ENCODE peak calls at places on chromosomes 16 and 17, in four cellular contexts. One of them, this sample, is unnamed.
A peak's percentile ranks its signal among the peaks of the same experiment; 100 is the strongest.

GRCh38 chr16:50696126-50696525 is 2.7 kb downstream of the NOD2 start:
- DNase-seq in GM12878: no peak
- DNase-seq in HL-60: no peak
- DNase-seq in K562: no peak
- DNase-seq in this sample: no peak

GRCh38 chr17:21301593-21302550 is 17.4 kb downstream of the MAP2K3 start:
- DNase-seq in GM12878: no peak
- DNase-seq in K562: no peak
- DNase-seq in HL-60: no peak
- DNase-seq in this sample: no peak

GRCh38 chr17:74530751-74531150 is 524 bp downstream of the CD300LB start:
- DNase-seq in HL-60: no peak
- DNase-seq in GM12878: no peak
- DNase-seq in K562: no peak
- DNase-seq in this sample: no peak

GRCh38 chr16:79066621-79067020 is 533.9 kb downstream of the MAF start:
- DNase-seq in GM12878: no peak
- DNase-seq in HL-60: no peak
- DNase-seq in K562: no peak
- DNase-seq in this sample: no peak

GRCh38 chr17:51052235-51052634 is 68.4 kb downstream of the SPAG9 start:
- DNase-seq in HL-60: no peak
- DNase-seq in GM12878: no peak
- DNase-seq in K562: no peak
- DNase-seq in this sample: no peak

GRCh38 chr17:74361613-74362391 is at the start of gene BTBD17:
- DNase-seq in K562: peak; percentile 81
- DNase-seq in GM12878: no peak
- DNase-seq in HL-60: no peak
- DNase-seq in this sample: no peak

GRCh38 chr16:68265078-68265925 is 976 bp downstream of the SLC7A6 start:
- DNase-seq in K562: peak; percentile 66
- DNase-seq in GM12878: no peak
- DNase-seq in HL-60: peak; percentile 61
- DNase-seq in this sample: no peak

GRCh38 chr17:72635034-72635654 is 457.3 kb downstream of the SLC39A11 start:
- DNase-seq in GM12878: no peak
- DNase-seq in HL-60: no peak
- DNase-seq in K562: no peak
- DNase-seq in this sample: no peak

GRCh38 chr16:47109361-47109760 is 34.4 kb downstream of the NETO2 start:
- DNase-seq in K562: no peak
- DNase-seq in HL-60: no peak
- DNase-seq in GM12878: no peak
- DNase-seq in this sample: no peak

GRCh38 chr17:77963441-77963840 is 4.9 kb downstream of the TNRC6C start:
- DNase-seq in K562: peak; percentile 66
- DNase-seq in GM12878: no peak
- DNase-seq in HL-60: no peak
- DNase-seq in this sample: no peak

GRCh38 chr16:87725596-87726235 is 40.1 kb downstream of the KLHDC4 start:
- DNase-seq in K562: no peak
- DNase-seq in HL-60: no peak
- DNase-seq in GM12878: no peak
- DNase-seq in this sample: no peak

GRCh38 chr17:42018339-42018738 is 1.1 kb upstream of the DNAJC7 start:
- DNase-seq in HL-60: no peak
- DNase-seq in K562: peak; percentile 74
- DNase-seq in GM12878: no peak
- DNase-seq in this sample: no peak

GRCh38 chr16:72844225-72844920 is 203.6 kb downstream of the ZFHX3 start:
- DNase-seq in GM12878: peak; percentile 11
- DNase-seq in K562: no peak
- DNase-seq in HL-60: no peak
- DNase-seq in this sample: no peak

GRCh38 chr17:81917565-81918332 is at the start of gene SIRT7:
- DNase-seq in K562: peak; percentile 96
- DNase-seq in HL-60: peak; percentile 80
- DNase-seq in GM12878: peak; percentile 45
- DNase-seq in this sample: peak; percentile 100

GRCh38 chr17:82097919-82098168 is 192 bp downstream of the FASN start:
- DNase-seq in GM12878: no peak
- DNase-seq in K562: no peak
- DNase-seq in HL-60: no peak
- DNase-seq in this sample: no peak

GRCh38 chr17:68346448-68346847 is 55.2 kb downstream of the ARSG start:
- DNase-seq in K562: no peak
- DNase-seq in GM12878: peak; percentile 24
- DNase-seq in HL-60: peak; percentile 95
- DNase-seq in this sample: peak; percentile 50

GRCh38 chr16:70766176-70766575 is 34.8 kb downstream of the VAC14 start:
- DNase-seq in HL-60: no peak
- DNase-seq in GM12878: no peak
- DNase-seq in K562: no peak
- DNase-seq in this sample: no peak

GRCh38 chr17:45104907-45105624 is 27.2 kb downstream of the PLCD3 start:
- DNase-seq in GM12878: no peak
- DNase-seq in K562: no peak
- DNase-seq in HL-60: no peak
- DNase-seq in this sample: no peak

GRCh38 chr17:34151081-34151480 is 104.0 kb upstream of the CCL2 start:
- DNase-seq in K562: no peak
- DNase-seq in HL-60: no peak
- DNase-seq in GM12878: no peak
- DNase-seq in this sample: no peak

GRCh38 chr17:62718420-62718819 is 89.7 kb downstream of the MARCHF10 start:
- DNase-seq in HL-60: no peak
- DNase-seq in K562: no peak
- DNase-seq in GM12878: no peak
- DNase-seq in this sample: no peak

GRCh38 chr17:72705905-72706395 is 386.5 kb downstream of the SLC39A11 start:
- DNase-seq in K562: no peak
- DNase-seq in HL-60: no peak
- DNase-seq in GM12878: no peak
- DNase-seq in this sample: no peak

GRCh38 chr16:71845639-71846431 is at the start of gene ATXN1L:
- DNase-seq in K562: peak; percentile 97
- DNase-seq in GM12878: peak; percentile 84
- DNase-seq in HL-60: peak; percentile 92
- DNase-seq in this sample: peak; percentile 93

GRCh38 chr17:29195465-29196081 is 15.4 kb upstream of the MYO18A start:
- DNase-seq in GM12878: no peak
- DNase-seq in HL-60: peak; percentile 73
- DNase-seq in K562: no peak
- DNase-seq in this sample: no peak

GRCh38 chr16:85389679-85390470 is 223.2 kb upstream of the GSE1 start:
- DNase-seq in HL-60: no peak
- DNase-seq in K562: no peak
- DNase-seq in GM12878: no peak
- DNase-seq in this sample: no peak

GRCh38 chr17:17778308-17779014 is 58.3 kb downstream of the SREBF1 start:
- DNase-seq in HL-60: no peak
- DNase-seq in GM12878: no peak
- DNase-seq in K562: no peak
- DNase-seq in this sample: no peak
- TF ChIP-seq SPI1 in HL-60: no peak
- TF ChIP-seq SPI1 in GM12878: no peak
- TF ChIP-seq SPI1 in K562: no peak
- TF ChIP-seq SPI1 in this sample: no peak

DNA sequence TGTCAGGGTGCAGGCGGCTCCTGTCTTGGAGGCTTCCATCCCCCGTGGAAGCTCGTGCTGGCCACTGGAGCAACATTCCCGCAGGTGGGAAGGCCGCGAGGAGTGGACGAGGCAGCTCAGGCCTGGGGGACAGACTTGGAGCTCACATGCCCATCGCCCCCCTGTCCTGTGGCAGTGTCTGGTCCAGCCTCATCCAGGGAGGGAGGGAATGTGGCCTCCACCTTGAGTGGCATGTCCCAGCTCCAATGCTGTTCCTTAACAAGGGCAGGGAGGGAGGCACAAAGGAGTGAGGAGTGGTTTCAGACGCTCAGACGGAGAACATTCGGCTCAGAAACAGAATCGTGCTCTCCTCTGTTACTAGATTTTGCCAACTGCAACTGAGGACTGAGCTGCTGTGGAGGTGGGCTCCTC is 159.4 kb upstream of the CHMP6 start:
- DNase-seq in GM12878: no peak
- DNase-seq in HL-60: no peak
- DNase-seq in K562: peak; percentile 78
- DNase-seq in this sample: no peak
- TF ChIP-seq SPI1 in GM12878: no peak
- TF ChIP-seq SPI1 in HL-60: no peak
- TF ChIP-seq SPI1 in K562: no peak
- TF ChIP-seq SPI1 in this sample: no peak

GRCh38 chr16:3175157-3176153 is 12.5 kb upstream of the OR1F1 start:
- DNase-seq in HL-60: no peak
- DNase-seq in GM12878: no peak
- DNase-seq in K562: peak; percentile 75
- DNase-seq in this sample: no peak
- TF ChIP-seq SPI1 in HL-60: no peak
- TF ChIP-seq SPI1 in GM12878: no peak
- TF ChIP-seq SPI1 in K562: no peak
- TF ChIP-seq SPI1 in this sample: no peak

DNA sequence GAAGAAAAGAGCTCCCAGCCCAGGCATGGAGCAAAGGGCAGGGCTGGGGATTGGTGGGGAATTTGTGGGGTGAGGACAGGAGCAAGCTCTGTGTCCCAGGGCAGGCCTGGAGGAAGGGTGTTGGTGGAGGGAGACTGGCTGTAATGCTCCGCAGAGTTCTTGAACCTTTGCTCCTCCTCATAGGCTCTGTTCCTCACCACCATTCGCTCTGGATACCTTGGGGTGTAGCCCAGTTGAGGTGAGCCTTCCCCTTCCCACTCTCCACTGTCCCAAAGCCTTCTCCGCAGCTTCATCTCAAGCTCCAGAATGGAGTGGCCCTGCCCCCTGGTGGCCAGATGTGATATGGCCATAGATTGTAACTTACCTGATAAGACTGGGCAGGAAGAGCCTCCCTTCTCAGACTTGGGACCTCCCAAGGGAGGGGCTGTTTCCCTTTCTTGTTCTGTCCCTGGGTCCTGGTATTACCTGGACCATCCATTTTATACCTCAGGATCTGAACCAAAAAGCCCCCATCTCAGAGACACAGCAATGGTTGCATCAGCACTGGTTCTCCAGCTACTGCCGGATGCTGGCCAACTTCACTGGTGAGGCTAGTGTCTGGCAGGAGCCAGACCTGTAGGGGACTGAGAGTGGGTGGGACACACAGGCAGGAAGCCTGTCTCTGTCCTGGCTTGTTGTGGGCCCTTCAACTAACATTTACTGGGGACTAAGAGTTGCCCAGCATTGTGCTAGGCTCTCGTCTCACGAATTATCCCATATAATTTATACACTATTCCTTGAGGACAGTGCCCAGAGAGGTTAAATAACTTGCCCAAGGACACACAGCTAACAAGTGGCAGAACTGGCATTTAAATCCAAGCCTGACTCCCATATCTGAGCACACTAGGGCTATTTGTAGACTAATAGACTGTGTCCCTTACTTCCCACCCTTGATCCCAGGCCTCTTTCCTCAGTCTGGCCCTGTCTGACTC is 19.1 kb upstream of the STAC2 start:
- DNase-seq in K562: peak; percentile 85
- DNase-seq in HL-60: no peak
- DNase-seq in GM12878: peak; percentile 40
- DNase-seq in this sample: no peak
- TF ChIP-seq SPI1 in K562: peak; percentile 32
- TF ChIP-seq SPI1 in HL-60: no peak
- TF ChIP-seq SPI1 in GM12878: no peak
- TF ChIP-seq SPI1 in this sample: no peak

GRCh38 chr16:84194018-84194417 is 3.1 kb downstream of the ADAD2 start:
- DNase-seq in K562: no peak
- DNase-seq in HL-60: no peak
- DNase-seq in GM12878: no peak
- DNase-seq in this sample: no peak

GRCh38 chr16:84196101-84196500 is 5.1 kb downstream of the ADAD2 start:
- DNase-seq in HL-60: no peak
- DNase-seq in GM12878: no peak
- DNase-seq in K562: no peak
- DNase-seq in this sample: no peak

GRCh38 chr16:84193480-84193879 is 2.5 kb downstream of the ADAD2 start:
- DNase-seq in HL-60: no peak
- DNase-seq in K562: no peak
- DNase-seq in GM12878: no peak
- DNase-seq in this sample: no peak

GRCh38 chr16:84195201-84196093 is 4.5 kb downstream of the ADAD2 start:
- DNase-seq in HL-60: no peak
- DNase-seq in K562: no peak
- DNase-seq in GM12878: no peak
- DNase-seq in this sample: no peak

DNA sequence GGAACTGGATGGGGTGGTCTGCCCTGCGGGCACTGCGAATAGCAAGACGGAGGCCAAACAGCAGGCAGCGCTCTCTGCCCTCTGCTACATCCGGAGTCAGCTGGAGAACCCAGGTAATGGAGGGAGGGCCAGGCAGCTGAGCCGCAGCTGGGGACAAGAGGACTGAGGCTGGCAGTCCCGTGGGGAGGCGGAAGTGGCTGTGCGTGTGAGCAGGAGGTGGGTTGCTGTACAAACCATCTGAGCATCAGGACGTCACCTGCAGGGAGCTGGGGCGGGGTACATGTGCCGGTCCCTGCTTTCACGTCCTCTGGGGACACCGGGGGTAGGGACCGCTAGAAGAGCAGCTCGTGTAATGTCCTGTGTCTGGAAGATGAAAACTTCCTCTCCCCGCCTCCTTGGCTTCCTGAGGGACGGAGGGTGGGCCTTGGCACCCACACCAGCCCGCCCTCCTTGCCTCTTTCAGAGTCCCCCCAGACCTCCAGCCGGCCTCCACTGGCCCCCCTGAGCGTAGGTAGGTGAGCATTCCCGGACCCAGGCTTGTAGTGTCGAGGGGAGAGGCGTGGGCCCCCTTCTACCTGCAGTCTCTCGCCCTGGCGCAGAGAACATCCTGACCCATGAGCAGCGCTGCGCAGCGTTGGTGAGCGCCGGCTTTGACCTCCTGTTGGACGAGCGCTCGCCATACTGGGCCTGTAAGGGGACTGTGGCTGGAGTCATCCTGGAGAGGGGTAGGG is 3.7 kb downstream of the ADAD2 start:
- DNase-seq in HL-60: no peak
- DNase-seq in K562: no peak
- DNase-seq in GM12878: no peak
- DNase-seq in this sample: no peak
- TF ChIP-seq SPI1 in HL-60: no peak
- TF ChIP-seq SPI1 in K562: no peak
- TF ChIP-seq SPI1 in GM12878: no peak
- TF ChIP-seq SPI1 in this sample: no peak

GRCh38 chr17:39730095-39730921 is at the start of gene MIEN1:
- DNase-seq in HL-60: peak; percentile 81
- DNase-seq in K562: peak; percentile 97
- DNase-seq in GM12878: peak; percentile 43
- DNase-seq in this sample: peak; percentile 99
- TF ChIP-seq SPI1 in HL-60: no peak
- TF ChIP-seq SPI1 in K562: no peak
- TF ChIP-seq SPI1 in GM12878: no peak
- TF ChIP-seq SPI1 in this sample: no peak